ENCODE peak calls at places on chromosomes 1 and 21, in four cellular contexts. One of them, this sample, is unnamed. For H3K4me1, the result is how much of the 10 kb centered on the place peaks cover.

GRCh38 chr1:93672069-93672468 is 9.6 kb downstream of the BCAR3 start:
- DNase-seq in NT2/D1: no peak
- DNase-seq in lung: peak
- DNase-seq in SK-N-SH: no peak
- DNase-seq in this sample: no peak

GRCh38 chr1:193533883-193534282 is 347.5 kb upstream of the B3GALT2 start:
- DNase-seq in NT2/D1: no peak
- DNase-seq in SK-N-SH: no peak
- DNase-seq in lung: no peak
- DNase-seq in this sample: no peak

GRCh38 chr21:27885296-27885711 is 918.4 kb upstream of the ADAMTS5 start:
- DNase-seq in NT2/D1: no peak
- DNase-seq in lung: no peak
- DNase-seq in SK-N-SH: no peak
- DNase-seq in this sample: no peak

GRCh38 chr1:96416111-96416595 is 305.4 kb upstream of the PTBP2 start:
- DNase-seq in lung: no peak
- DNase-seq in SK-N-SH: peak
- DNase-seq in NT2/D1: no peak
- DNase-seq in this sample: no peak

GRCh38 chr1:208747979-208748378 is 503.8 kb upstream of the PLXNA2 start:
- DNase-seq in lung: no peak
- DNase-seq in NT2/D1: no peak
- DNase-seq in SK-N-SH: peak
- DNase-seq in this sample: no peak

GRCh38 chr1:235640580-235640979 is 9.0 kb downstream of the GNG4 start:
- DNase-seq in NT2/D1: no peak
- DNase-seq in SK-N-SH: no peak
- DNase-seq in lung: no peak
- DNase-seq in this sample: no peak

GRCh38 chr1:21574464-21575151 is 65.4 kb downstream of the ALPL start:
- DNase-seq in lung: no peak
- DNase-seq in SK-N-SH: no peak
- DNase-seq in NT2/D1: no peak
- DNase-seq in this sample: no peak

GRCh38 chr1:156897078-156897825 is 3.7 kb downstream of the PEAR1 start:
- DNase-seq in NT2/D1: no peak
- DNase-seq in lung: no peak
- DNase-seq in SK-N-SH: no peak
- DNase-seq in this sample: no peak

GRCh38 chr1:17563494-17564281 is 24.2 kb downstream of the ARHGEF10L start:
- DNase-seq in lung: no peak
- DNase-seq in NT2/D1: no peak
- DNase-seq in SK-N-SH: no peak
- DNase-seq in this sample: no peak

GRCh38 chr1:167553136-167554027 is at the start of gene CREG1:
- DNase-seq in SK-N-SH: peak
- DNase-seq in lung: peak
- DNase-seq in NT2/D1: peak
- DNase-seq in this sample: peak

GRCh38 chr1:56377407-56377806 is 202.0 kb downstream of the PLPP3 start:
- DNase-seq in lung: no peak
- DNase-seq in SK-N-SH: no peak
- DNase-seq in NT2/D1: no peak
- DNase-seq in this sample: no peak

GRCh38 chr1:56376188-56376984 is 203.0 kb downstream of the PLPP3 start:
- DNase-seq in NT2/D1: peak
- DNase-seq in SK-N-SH: peak
- DNase-seq in lung: no peak
- DNase-seq in this sample: no peak

GRCh38 chr1:56370513-56370912 is 208.8 kb downstream of the PLPP3 start:
- DNase-seq in SK-N-SH: no peak
- DNase-seq in lung: no peak
- DNase-seq in NT2/D1: peak
- DNase-seq in this sample: no peak

GRCh38 chr1:56375184-56375837 is 204.1 kb downstream of the PLPP3 start:
- DNase-seq in lung: no peak
- DNase-seq in NT2/D1: peak
- DNase-seq in SK-N-SH: no peak
- DNase-seq in this sample: no peak

DNA sequence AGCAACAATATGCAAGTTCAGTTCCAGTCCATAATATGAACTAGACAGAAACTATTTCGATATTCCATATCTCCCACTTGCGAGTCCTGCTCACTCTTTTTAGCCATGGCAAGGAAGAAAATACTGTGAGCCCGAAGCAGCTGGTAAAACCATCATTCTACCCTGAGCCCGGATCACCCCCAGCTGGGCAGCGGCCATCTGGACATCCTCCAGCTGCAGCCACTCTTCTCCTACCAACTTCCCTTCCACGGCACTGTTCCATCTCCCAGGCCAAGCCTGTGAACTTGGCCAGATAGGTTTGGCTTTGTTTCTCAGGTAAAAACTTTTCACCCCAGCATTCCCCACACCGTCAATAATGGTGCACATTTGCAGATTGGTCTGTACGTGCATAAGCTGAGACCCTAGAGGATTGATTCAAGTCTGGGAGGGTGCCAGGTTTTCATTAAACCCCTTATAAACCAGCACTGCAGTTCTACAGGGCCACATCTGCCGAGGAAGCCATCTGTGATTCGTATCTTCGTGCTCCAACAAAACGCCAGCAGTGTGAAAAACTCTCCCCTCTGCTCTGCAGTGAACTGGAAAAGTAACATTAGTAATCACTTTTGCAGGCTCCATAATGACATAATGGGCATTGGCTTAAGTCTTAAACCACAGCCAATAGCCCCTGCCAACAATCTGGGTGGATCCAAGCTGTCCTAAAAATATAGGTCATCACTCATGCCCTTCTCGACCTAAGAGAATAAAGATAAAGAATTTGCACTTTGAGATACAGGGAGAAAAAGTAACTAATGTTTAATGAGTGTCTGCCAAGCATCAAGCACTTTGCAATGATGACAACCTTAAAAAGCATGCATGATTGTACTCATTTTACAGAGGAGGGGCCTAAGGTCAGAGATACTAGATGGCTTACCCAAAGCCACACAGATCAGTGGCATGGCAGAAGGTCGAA is 205.1 kb downstream of the PLPP3 start:
- DNase-seq in NT2/D1: no peak
- DNase-seq in SK-N-SH: peak
- DNase-seq in lung: no peak
- DNase-seq in this sample: no peak
- H3K4me3 ChIP-seq in NT2/D1: peak
- H3K4me3 ChIP-seq in SK-N-SH: peak
- H3K4me3 ChIP-seq in lung: no peak
- H3K4me3 ChIP-seq in this sample: no peak

GRCh38 chr21:44849616-44850130 is 23.8 kb downstream of the PTTG1IP start:
- DNase-seq in NT2/D1: no peak
- DNase-seq in SK-N-SH: no peak
- DNase-seq in lung: no peak
- DNase-seq in this sample: peak
- H3K4me1 ChIP-seq in NT2/D1: under half
- H3K4me1 ChIP-seq in SK-N-SH: under half
- H3K4me1 ChIP-seq in lung: under half
- H3K4me1 ChIP-seq in this sample: under half

GRCh38 chr1:119711804-119712341 is at the start of gene PHGDH:
- DNase-seq in lung: peak
- DNase-seq in SK-N-SH: peak
- DNase-seq in NT2/D1: peak
- DNase-seq in this sample: peak

GRCh38 chr1:119714583-119714982 is 2.8 kb downstream of the PHGDH start:
- DNase-seq in NT2/D1: no peak
- DNase-seq in SK-N-SH: no peak
- DNase-seq in lung: no peak
- DNase-seq in this sample: no peak

GRCh38 chr1:119712342-119713038 is 756 bp downstream of the PHGDH start:
- DNase-seq in NT2/D1: peak
- DNase-seq in SK-N-SH: peak
- DNase-seq in lung: peak
- DNase-seq in this sample: peak

GRCh38 chr1:119713538-119714456 is 2.1 kb downstream of the PHGDH start:
- DNase-seq in SK-N-SH: no peak
- DNase-seq in NT2/D1: peak
- DNase-seq in lung: no peak
- DNase-seq in this sample: no peak

DNA sequence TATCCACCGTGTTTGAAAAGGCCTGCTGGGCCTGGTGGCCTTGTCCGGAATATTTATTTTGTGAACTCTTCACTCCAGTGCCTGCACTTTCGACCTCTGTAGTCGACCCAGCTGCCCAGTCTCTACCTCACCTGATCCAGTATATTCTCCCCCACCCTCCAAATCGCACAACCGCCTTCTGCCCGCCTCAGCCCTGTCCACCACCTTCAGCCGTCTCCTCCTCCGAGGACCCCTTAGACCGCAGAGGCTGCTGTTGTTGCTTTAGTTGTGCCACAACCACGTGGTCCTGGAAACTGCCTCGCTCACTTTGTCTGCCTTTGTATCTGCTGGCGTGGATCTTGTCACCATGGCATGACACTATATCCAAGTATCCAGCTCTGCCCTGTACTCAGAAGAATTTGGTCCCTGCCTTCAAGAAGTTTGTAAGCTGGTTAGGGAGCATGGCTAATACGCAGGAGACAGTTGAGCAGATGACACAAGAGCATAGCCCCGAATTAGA is 1.4 kb downstream of the PHGDH start:
- DNase-seq in lung: no peak
- DNase-seq in SK-N-SH: peak
- DNase-seq in NT2/D1: no peak
- DNase-seq in this sample: no peak
- H3K4me3 ChIP-seq in lung: no peak
- H3K4me3 ChIP-seq in SK-N-SH: peak
- H3K4me3 ChIP-seq in NT2/D1: peak
- H3K4me3 ChIP-seq in this sample: peak

GRCh38 chr1:24765308-24765988 is 20.2 kb downstream of the CLIC4 start:
- DNase-seq in NT2/D1: no peak
- DNase-seq in SK-N-SH: peak
- DNase-seq in lung: no peak
- DNase-seq in this sample: no peak
- H3K4me1 ChIP-seq in NT2/D1: under half
- H3K4me1 ChIP-seq in SK-N-SH: under half
- H3K4me1 ChIP-seq in lung: under half
- H3K4me1 ChIP-seq in this sample: under half

DNA sequence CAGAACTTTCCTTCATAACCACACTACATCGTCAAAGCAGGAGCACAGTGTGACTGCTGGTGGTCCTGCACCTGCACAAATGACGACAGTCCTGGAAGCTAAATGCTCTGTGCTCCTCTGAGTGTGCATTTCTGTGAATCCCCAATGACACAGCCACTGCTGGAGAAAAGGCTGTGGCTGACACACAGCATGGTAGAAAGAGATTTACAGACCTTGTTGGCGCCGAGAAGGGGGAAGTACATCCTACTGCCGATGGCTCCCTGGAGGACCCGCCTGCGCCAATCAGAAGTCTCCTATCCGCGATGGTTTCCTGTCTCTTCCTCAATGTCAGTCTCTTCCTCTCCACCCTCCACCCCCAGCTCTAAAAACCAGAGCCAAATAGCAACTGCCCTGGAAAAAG is 115.4 kb upstream of the RAB4A start:
- DNase-seq in NT2/D1: no peak
- DNase-seq in SK-N-SH: no peak
- DNase-seq in lung: no peak
- DNase-seq in this sample: no peak
- H3K4me3 ChIP-seq in NT2/D1: no peak
- H3K4me3 ChIP-seq in SK-N-SH: no peak
- H3K4me3 ChIP-seq in lung: no peak
- H3K4me3 ChIP-seq in this sample: no peak

GRCh38 chr1:107670397-107670796 is 294.6 kb downstream of the VAV3 start:
- DNase-seq in SK-N-SH: no peak
- DNase-seq in NT2/D1: no peak
- DNase-seq in lung: no peak
- DNase-seq in this sample: no peak

GRCh38 chr1:107666493-107666892 is 298.5 kb downstream of the VAV3 start:
- DNase-seq in SK-N-SH: no peak
- DNase-seq in lung: no peak
- DNase-seq in NT2/D1: no peak
- DNase-seq in this sample: no peak

GRCh38 chr1:107674486-107674885 is 290.5 kb downstream of the VAV3 start:
- DNase-seq in SK-N-SH: no peak
- DNase-seq in lung: no peak
- DNase-seq in NT2/D1: no peak
- DNase-seq in this sample: no peak

GRCh38 chr1:107668762-107669161 is 296.2 kb downstream of the VAV3 start:
- DNase-seq in lung: no peak
- DNase-seq in NT2/D1: no peak
- DNase-seq in SK-N-SH: no peak
- DNase-seq in this sample: no peak

DNA sequence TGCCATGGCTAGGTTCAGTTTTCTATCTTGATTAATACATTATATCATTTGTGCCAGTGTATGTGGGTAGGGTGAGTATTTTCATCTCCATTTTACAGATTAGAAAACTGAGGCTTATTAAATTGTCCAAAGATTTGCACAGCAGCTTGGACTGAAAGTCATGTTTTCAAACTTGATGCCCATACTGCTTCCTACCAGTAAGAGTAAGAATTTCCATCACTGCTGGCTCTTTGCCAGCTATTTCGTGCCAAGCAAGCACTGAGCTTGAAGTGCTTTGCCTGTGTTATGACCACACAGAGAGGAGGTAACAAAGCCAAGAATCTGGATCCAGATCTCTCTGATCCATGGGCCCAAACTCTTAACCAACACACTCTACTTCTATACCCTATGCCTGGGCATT is 295.0 kb downstream of the VAV3 start:
- DNase-seq in NT2/D1: no peak
- DNase-seq in lung: peak
- DNase-seq in SK-N-SH: peak
- DNase-seq in this sample: no peak
- H3K4me1 ChIP-seq in NT2/D1: under half
- H3K4me1 ChIP-seq in lung: under half
- H3K4me1 ChIP-seq in SK-N-SH: under half
- H3K4me1 ChIP-seq in this sample: under half